ENCODE peak calls at places on chromosome 14, in nine cellular contexts. One of them, this sample, is unnamed.

GRCh38 chr14:88505621-88506020 is 49.2 kb downstream of the PTPN21 start:
- DNase-seq in heart left ventricle: no peak
- DNase-seq in GM23338: no peak
- DNase-seq in glutamatergic neuron: no peak
- DNase-seq in MCF 10A: no peak
- DNase-seq in Calu3: no peak
- DNase-seq in activated CD8-positive, alpha-beta T cell treated with anti-CD3 and anti-CD28 coated beads for 36 hours: no peak
- DNase-seq in kidney: no peak
- DNase-seq in A549: no peak
- DNase-seq in this sample: no peak

GRCh38 chr14:43790681-43791080 is 716.4 kb downstream of the FSCB start:
- DNase-seq in GM23338: no peak
- DNase-seq in glutamatergic neuron: no peak
- DNase-seq in heart left ventricle: no peak
- DNase-seq in activated CD8-positive, alpha-beta T cell treated with anti-CD3 and anti-CD28 coated beads for 36 hours: no peak
- DNase-seq in kidney: no peak
- DNase-seq in Calu3: no peak
- DNase-seq in A549: no peak
- DNase-seq in MCF 10A: no peak
- DNase-seq in this sample: no peak

GRCh38 chr14:22407033-22407432 is 182.0 kb downstream of the DAD1 start:
- DNase-seq in MCF 10A: peak
- DNase-seq in glutamatergic neuron: no peak
- DNase-seq in heart left ventricle: no peak
- DNase-seq in A549: no peak
- DNase-seq in Calu3: no peak
- DNase-seq in activated CD8-positive, alpha-beta T cell treated with anti-CD3 and anti-CD28 coated beads for 36 hours: no peak
- DNase-seq in kidney: no peak
- DNase-seq in GM23338: no peak
- DNase-seq in this sample: no peak

GRCh38 chr14:68576496-68577244 is 216.2 kb downstream of the ZFP36L1 start:
- DNase-seq in activated CD8-positive, alpha-beta T cell treated with anti-CD3 and anti-CD28 coated beads for 36 hours: no peak
- DNase-seq in glutamatergic neuron: no peak
- DNase-seq in GM23338: no peak
- DNase-seq in kidney: no peak
- DNase-seq in heart left ventricle: no peak
- DNase-seq in Calu3: peak
- DNase-seq in MCF 10A: peak
- DNase-seq in A549: peak
- DNase-seq in this sample: no peak

GRCh38 chr14:73237219-73237785 is at the start of gene PAPLN:
- DNase-seq in glutamatergic neuron: no peak
- DNase-seq in kidney: peak
- DNase-seq in A549: peak
- DNase-seq in MCF 10A: peak
- DNase-seq in GM23338: peak
- DNase-seq in heart left ventricle: no peak
- DNase-seq in activated CD8-positive, alpha-beta T cell treated with anti-CD3 and anti-CD28 coated beads for 36 hours: no peak
- DNase-seq in Calu3: peak
- DNase-seq in this sample: peak

GRCh38 chr14:88848571-88848970 is 24.1 kb downstream of the TTC8 start:
- DNase-seq in GM23338: no peak
- DNase-seq in Calu3: no peak
- DNase-seq in heart left ventricle: no peak
- DNase-seq in activated CD8-positive, alpha-beta T cell treated with anti-CD3 and anti-CD28 coated beads for 36 hours: no peak
- DNase-seq in kidney: no peak
- DNase-seq in glutamatergic neuron: no peak
- DNase-seq in A549: no peak
- DNase-seq in MCF 10A: no peak
- DNase-seq in this sample: no peak

GRCh38 chr14:61101803-61102548 is 120.9 kb downstream of the SLC38A6 start:
- DNase-seq in kidney: no peak
- DNase-seq in Calu3: no peak
- DNase-seq in MCF 10A: peak
- DNase-seq in activated CD8-positive, alpha-beta T cell treated with anti-CD3 and anti-CD28 coated beads for 36 hours: no peak
- DNase-seq in A549: no peak
- DNase-seq in GM23338: peak
- DNase-seq in heart left ventricle: no peak
- DNase-seq in glutamatergic neuron: no peak
- DNase-seq in this sample: no peak

GRCh38 chr14:76773188-76773885 is 12.1 kb downstream of the VASH1 start:
- DNase-seq in GM23338: no peak
- DNase-seq in heart left ventricle: peak
- DNase-seq in Calu3: peak
- DNase-seq in MCF 10A: peak
- DNase-seq in A549: peak
- DNase-seq in activated CD8-positive, alpha-beta T cell treated with anti-CD3 and anti-CD28 coated beads for 36 hours: peak
- DNase-seq in kidney: peak
- DNase-seq in glutamatergic neuron: no peak
- DNase-seq in this sample: no peak

GRCh38 chr14:54370323-54371125 is 26.3 kb upstream of the CDKN3 start:
- DNase-seq in MCF 10A: no peak
- DNase-seq in GM23338: no peak
- DNase-seq in Calu3: no peak
- DNase-seq in heart left ventricle: no peak
- DNase-seq in glutamatergic neuron: no peak
- DNase-seq in activated CD8-positive, alpha-beta T cell treated with anti-CD3 and anti-CD28 coated beads for 36 hours: no peak
- DNase-seq in A549: no peak
- DNase-seq in kidney: no peak
- DNase-seq in this sample: no peak

GRCh38 chr14:85333313-85333712 is 196.6 kb upstream of the FLRT2 start:
- DNase-seq in heart left ventricle: no peak
- DNase-seq in GM23338: no peak
- DNase-seq in MCF 10A: peak
- DNase-seq in Calu3: no peak
- DNase-seq in activated CD8-positive, alpha-beta T cell treated with anti-CD3 and anti-CD28 coated beads for 36 hours: peak
- DNase-seq in glutamatergic neuron: no peak
- DNase-seq in kidney: no peak
- DNase-seq in A549: no peak
- DNase-seq in this sample: no peak

GRCh38 chr14:100783630-100784321 is 42.1 kb upstream of the MEG3 start:
- DNase-seq in MCF 10A: no peak
- DNase-seq in A549: no peak
- DNase-seq in kidney: peak
- DNase-seq in GM23338: no peak
- DNase-seq in activated CD8-positive, alpha-beta T cell treated with anti-CD3 and anti-CD28 coated beads for 36 hours: no peak
- DNase-seq in heart left ventricle: peak
- DNase-seq in glutamatergic neuron: no peak
- DNase-seq in Calu3: no peak
- DNase-seq in this sample: no peak

GRCh38 chr14:64800000-64800399 is 79.7 kb downstream of the SPTB start:
- DNase-seq in heart left ventricle: no peak
- DNase-seq in A549: peak
- DNase-seq in kidney: peak
- DNase-seq in Calu3: peak
- DNase-seq in glutamatergic neuron: no peak
- DNase-seq in MCF 10A: peak
- DNase-seq in GM23338: peak
- DNase-seq in activated CD8-positive, alpha-beta T cell treated with anti-CD3 and anti-CD28 coated beads for 36 hours: peak
- DNase-seq in this sample: no peak

GRCh38 chr14:104919993-104920315 is 4.7 kb upstream of the PLD4 start:
- DNase-seq in heart left ventricle: no peak
- DNase-seq in glutamatergic neuron: no peak
- DNase-seq in A549: no peak
- DNase-seq in Calu3: no peak
- DNase-seq in GM23338: no peak
- DNase-seq in activated CD8-positive, alpha-beta T cell treated with anti-CD3 and anti-CD28 coated beads for 36 hours: no peak
- DNase-seq in kidney: no peak
- DNase-seq in MCF 10A: no peak
- DNase-seq in this sample: no peak

GRCh38 chr14:24972844-24973243 is 77.1 kb downstream of the STXBP6 start:
- DNase-seq in GM23338: no peak
- DNase-seq in kidney: no peak
- DNase-seq in Calu3: no peak
- DNase-seq in A549: no peak
- DNase-seq in heart left ventricle: no peak
- DNase-seq in glutamatergic neuron: no peak
- DNase-seq in MCF 10A: no peak
- DNase-seq in activated CD8-positive, alpha-beta T cell treated with anti-CD3 and anti-CD28 coated beads for 36 hours: no peak
- DNase-seq in this sample: no peak

GRCh38 chr14:61438860-61439765 is 117.7 kb downstream of the PRKCH start:
- DNase-seq in kidney: peak
- DNase-seq in MCF 10A: peak
- DNase-seq in glutamatergic neuron: no peak
- DNase-seq in heart left ventricle: no peak
- DNase-seq in Calu3: peak
- DNase-seq in GM23338: peak
- DNase-seq in A549: peak
- DNase-seq in activated CD8-positive, alpha-beta T cell treated with anti-CD3 and anti-CD28 coated beads for 36 hours: peak
- DNase-seq in this sample: peak

GRCh38 chr14:50342211-50343080 is 30.3 kb downstream of the DMAC2L start:
- DNase-seq in glutamatergic neuron: peak
- DNase-seq in Calu3: no peak
- DNase-seq in heart left ventricle: peak
- DNase-seq in kidney: peak
- DNase-seq in GM23338: peak
- DNase-seq in activated CD8-positive, alpha-beta T cell treated with anti-CD3 and anti-CD28 coated beads for 36 hours: peak
- DNase-seq in MCF 10A: peak
- DNase-seq in A549: peak
- DNase-seq in this sample: peak

GRCh38 chr14:60722163-60722835 is 1.9 kb downstream of the SIX4 start:
- DNase-seq in heart left ventricle: peak
- DNase-seq in kidney: peak
- DNase-seq in glutamatergic neuron: peak
- DNase-seq in GM23338: peak
- DNase-seq in Calu3: peak
- DNase-seq in A549: peak
- DNase-seq in activated CD8-positive, alpha-beta T cell treated with anti-CD3 and anti-CD28 coated beads for 36 hours: peak
- DNase-seq in MCF 10A: peak
- DNase-seq in this sample: peak

GRCh38 chr14:81018714-81019512 is 63.5 kb downstream of the TSHR start:
- DNase-seq in kidney: no peak
- DNase-seq in GM23338: no peak
- DNase-seq in activated CD8-positive, alpha-beta T cell treated with anti-CD3 and anti-CD28 coated beads for 36 hours: no peak
- DNase-seq in Calu3: no peak
- DNase-seq in MCF 10A: no peak
- DNase-seq in heart left ventricle: no peak
- DNase-seq in glutamatergic neuron: no peak
- DNase-seq in A549: no peak
- DNase-seq in this sample: no peak

GRCh38 chr14:90760591-90761316 is 55.5 kb downstream of the TTC7B start:
- DNase-seq in Calu3: peak
- DNase-seq in activated CD8-positive, alpha-beta T cell treated with anti-CD3 and anti-CD28 coated beads for 36 hours: no peak
- DNase-seq in glutamatergic neuron: no peak
- DNase-seq in kidney: no peak
- DNase-seq in GM23338: peak
- DNase-seq in MCF 10A: peak
- DNase-seq in A549: peak
- DNase-seq in heart left ventricle: no peak
- DNase-seq in this sample: no peak

DNA sequence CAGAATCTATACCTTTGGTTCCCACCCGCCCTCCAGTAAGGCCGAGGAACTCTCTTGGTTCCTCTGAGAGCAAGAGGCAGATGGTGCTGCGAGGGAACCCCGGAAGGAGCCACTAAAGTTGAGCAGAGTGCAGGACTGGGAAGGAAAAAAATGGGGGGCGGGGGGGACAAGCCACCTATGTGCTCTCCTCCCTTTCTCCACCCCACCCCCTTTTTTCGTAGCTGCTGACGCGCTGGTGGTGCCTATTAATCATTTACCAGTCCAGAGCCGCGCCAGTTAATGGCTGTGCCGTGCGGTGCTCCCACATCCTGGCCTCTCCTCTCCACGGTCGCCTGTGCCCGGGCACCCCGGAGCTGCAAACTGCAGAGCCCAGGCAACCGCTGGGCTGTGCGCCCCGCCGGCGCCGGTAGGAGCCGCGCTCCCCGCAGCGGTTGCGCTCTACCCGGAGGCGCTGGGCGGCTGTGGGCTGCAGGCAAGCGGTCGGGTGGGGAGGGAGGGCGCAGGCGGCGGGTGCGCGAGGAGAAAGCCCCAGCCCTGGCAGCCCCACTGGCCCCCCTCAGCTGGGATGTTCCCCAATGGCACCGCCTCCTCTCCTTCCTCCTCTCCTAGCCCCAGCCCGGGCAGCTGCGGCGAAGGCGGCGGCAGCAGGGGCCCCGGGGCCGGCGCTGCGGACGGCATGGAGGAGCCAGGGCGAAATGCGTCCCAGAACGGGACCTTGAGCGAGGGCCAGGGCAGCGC is 1.3 kb downstream of the SSTR1 start:
- DNase-seq in GM23338: peak
- DNase-seq in Calu3: peak
- DNase-seq in A549: no peak
- DNase-seq in kidney: peak
- DNase-seq in MCF 10A: no peak
- DNase-seq in glutamatergic neuron: peak
- DNase-seq in heart left ventricle: peak
- DNase-seq in activated CD8-positive, alpha-beta T cell treated with anti-CD3 and anti-CD28 coated beads for 36 hours: peak
- DNase-seq in this sample: no peak
- TF ChIP-seq CTCF in GM23338: peak
- TF ChIP-seq CTCF in Calu3: no peak
- TF ChIP-seq CTCF in A549: no peak
- TF ChIP-seq CTCF in kidney: no peak
- TF ChIP-seq CTCF in MCF 10A: no peak
- TF ChIP-seq CTCF in glutamatergic neuron: peak
- TF ChIP-seq CTCF in heart left ventricle: peak
- TF ChIP-seq CTCF in activated CD8-positive, alpha-beta T cell treated with anti-CD3 and anti-CD28 coated beads for 36 hours: no peak
- TF ChIP-seq CTCF in this sample: no peak

GRCh38 chr14:46582826-46583225 is 68.8 kb downstream of the RPL10L start:
- DNase-seq in GM23338: no peak
- DNase-seq in MCF 10A: no peak
- DNase-seq in A549: no peak
- DNase-seq in kidney: no peak
- DNase-seq in glutamatergic neuron: no peak
- DNase-seq in heart left ventricle: no peak
- DNase-seq in Calu3: no peak
- DNase-seq in activated CD8-positive, alpha-beta T cell treated with anti-CD3 and anti-CD28 coated beads for 36 hours: no peak
- DNase-seq in this sample: no peak

GRCh38 chr14:46580941-46581671 is 70.5 kb downstream of the RPL10L start:
- DNase-seq in GM23338: peak
- DNase-seq in heart left ventricle: no peak
- DNase-seq in kidney: no peak
- DNase-seq in MCF 10A: peak
- DNase-seq in A549: no peak
- DNase-seq in Calu3: peak
- DNase-seq in activated CD8-positive, alpha-beta T cell treated with anti-CD3 and anti-CD28 coated beads for 36 hours: peak
- DNase-seq in glutamatergic neuron: peak
- DNase-seq in this sample: peak
- TF ChIP-seq CTCF in GM23338: peak
- TF ChIP-seq CTCF in heart left ventricle: peak
- TF ChIP-seq CTCF in kidney: peak
- TF ChIP-seq CTCF in MCF 10A: peak
- TF ChIP-seq CTCF in A549: peak
- TF ChIP-seq CTCF in Calu3: no peak
- TF ChIP-seq CTCF in activated CD8-positive, alpha-beta T cell treated with anti-CD3 and anti-CD28 coated beads for 36 hours: peak
- TF ChIP-seq CTCF in glutamatergic neuron: peak
- TF ChIP-seq CTCF in this sample: peak

GRCh38 chr14:52043690-52044089 is 25.2 kb downstream of the NID2 start:
- DNase-seq in A549: peak
- DNase-seq in heart left ventricle: no peak
- DNase-seq in MCF 10A: peak
- DNase-seq in glutamatergic neuron: peak
- DNase-seq in Calu3: peak
- DNase-seq in activated CD8-positive, alpha-beta T cell treated with anti-CD3 and anti-CD28 coated beads for 36 hours: peak
- DNase-seq in GM23338: peak
- DNase-seq in kidney: no peak
- DNase-seq in this sample: peak
- TF ChIP-seq CTCF in A549: peak
- TF ChIP-seq CTCF in heart left ventricle: peak
- TF ChIP-seq CTCF in MCF 10A: peak
- TF ChIP-seq CTCF in glutamatergic neuron: peak
- TF ChIP-seq CTCF in Calu3: peak
- TF ChIP-seq CTCF in activated CD8-positive, alpha-beta T cell treated with anti-CD3 and anti-CD28 coated beads for 36 hours: peak
- TF ChIP-seq CTCF in GM23338: peak
- TF ChIP-seq CTCF in kidney: peak
- TF ChIP-seq CTCF in this sample: peak

GRCh38 chr14:51880810-51881580 is 20.6 kb downstream of the GNG2 start:
- DNase-seq in activated CD8-positive, alpha-beta T cell treated with anti-CD3 and anti-CD28 coated beads for 36 hours: no peak
- DNase-seq in heart left ventricle: no peak
- DNase-seq in kidney: no peak
- DNase-seq in A549: no peak
- DNase-seq in MCF 10A: no peak
- DNase-seq in GM23338: no peak
- DNase-seq in glutamatergic neuron: no peak
- DNase-seq in Calu3: no peak
- DNase-seq in this sample: peak
- TF ChIP-seq CTCF in activated CD8-positive, alpha-beta T cell treated with anti-CD3 and anti-CD28 coated beads for 36 hours: no peak
- TF ChIP-seq CTCF in heart left ventricle: no peak
- TF ChIP-seq CTCF in kidney: no peak
- TF ChIP-seq CTCF in A549: no peak
- TF ChIP-seq CTCF in MCF 10A: no peak
- TF ChIP-seq CTCF in GM23338: no peak
- TF ChIP-seq CTCF in glutamatergic neuron: no peak
- TF ChIP-seq CTCF in Calu3: no peak
- TF ChIP-seq CTCF in this sample: no peak